ENCODE peak calls at places on chromosomes 1 and 21, in ten cellular contexts. O is choroid plexus epithelial cell, T is A549, H is kidney epithelial cell, D is endodermal cell, B is AG10803, I is fibroblast of mammary gland, L is adrenal gland, U is lung, Y is thyroid gland. J is an unnamed sample.
A peak's percentile ranks its signal among the peaks of the same experiment; 100 is the strongest.

GRCh38 chr1:161722406-161722805 is 1.1 kb downstream of the FCRLB start:
- DNase-seq in O (no peak), D (no peak), T (no peak), U (no peak), H (no peak), B (no peak), L (no peak), Y (no peak), I (no peak), J (no peak)

GRCh38 chr1:209319549-209319948 is 264.0 kb upstream of the CAMK1G start:
- DNase-seq in Y (no peak), B (no peak), H (no peak), T (no peak), U (no peak), I (peak; percentile 45), O (no peak), L (no peak), D (no peak), J (no peak)

GRCh38 chr1:55592122-55592521 is 377.0 kb upstream of the USP24 start:
- DNase-seq in B (no peak), U (no peak), I (no peak), D (no peak), L (no peak), H (no peak), T (no peak), Y (no peak), O (no peak), J (no peak)

GRCh38 chr1:53947172-53947835 is 1.2 kb downstream of the LRRC42 start:
- DNase-seq in B (peak; percentile 22), T (no peak), Y (no peak), D (no peak), O (no peak), U (no peak), I (no peak), H (no peak), L (no peak), J (no peak)

GRCh38 chr1:211371406-211372105 is 44.9 kb downstream of the TRAF5 start:
- DNase-seq in L (no peak), U (no peak), O (peak; percentile 28), T (no peak), I (peak; percentile 27), H (peak; percentile 59), Y (peak; percentile 25), D (no peak), B (peak; percentile 12), J (no peak)

GRCh38 chr1:100622966-100623762 is 85.2 kb downstream of the GPR88 start:
- DNase-seq in O (peak; percentile 87), L (no peak), Y (no peak), I (peak; percentile 73), U (no peak), H (peak; percentile 89), B (peak; percentile 77), T (no peak), D (no peak), J (peak; percentile 79)

GRCh38 chr1:95321516-95321915 is 87.5 kb downstream of the RWDD3 start:
- DNase-seq in D (no peak), O (no peak), H (no peak), L (no peak), I (no peak), U (no peak), B (no peak), T (no peak), Y (no peak), J (no peak)

GRCh38 chr1:22861764-22862440 is 110.8 kb downstream of the LACTBL1 start:
- DNase-seq in U (peak; percentile 32), H (peak; percentile 14), L (peak; percentile 38), D (peak; percentile 79), Y (peak; percentile 44), I (peak; percentile 75), O (peak; percentile 87), T (peak; percentile 30), B (peak; percentile 69), J (peak; percentile 31)

GRCh38 chr21:39660191-39660590 is 47.5 kb downstream of the B3GALT5 start:
- DNase-seq in T (no peak), I (peak; percentile 40), Y (no peak), B (peak; percentile 54), O (peak; percentile 77), H (no peak), D (peak; percentile 17), U (no peak), L (peak; percentile 52), J (peak; percentile 16)

GRCh38 chr21:45818276-45818903 is 163.2 kb upstream of the COL6A1 start:
- DNase-seq in T (peak; percentile 13), H (no peak), L (no peak), Y (no peak), O (peak; percentile 87), U (no peak), B (peak; percentile 87), D (no peak), I (peak; percentile 95), J (peak; percentile 58)
- H3K4me3 ChIP-seq in T (no peak overlapping the region), H (no peak overlapping the region), L (no peak overlapping the region), Y (no peak overlapping the region), O (no peak overlapping the region), U (no peak overlapping the region), B (no peak overlapping the region), D (no peak overlapping the region), I (no peak overlapping the region), J (no peak overlapping the region)

GRCh38 chr1:202677433-202677832 is 32.8 kb downstream of the SYT2 start:
- DNase-seq in U (no peak), Y (no peak), T (no peak), H (no peak), B (no peak), L (no peak), D (no peak), I (no peak), O (no peak), J (no peak)
- TF ChIP-seq CTCF in U (no peak), Y (no peak), T (no peak), H (no peak), B (no peak), L (no peak), D (no peak), I (no peak), O (no peak), J (no peak)

DNA sequence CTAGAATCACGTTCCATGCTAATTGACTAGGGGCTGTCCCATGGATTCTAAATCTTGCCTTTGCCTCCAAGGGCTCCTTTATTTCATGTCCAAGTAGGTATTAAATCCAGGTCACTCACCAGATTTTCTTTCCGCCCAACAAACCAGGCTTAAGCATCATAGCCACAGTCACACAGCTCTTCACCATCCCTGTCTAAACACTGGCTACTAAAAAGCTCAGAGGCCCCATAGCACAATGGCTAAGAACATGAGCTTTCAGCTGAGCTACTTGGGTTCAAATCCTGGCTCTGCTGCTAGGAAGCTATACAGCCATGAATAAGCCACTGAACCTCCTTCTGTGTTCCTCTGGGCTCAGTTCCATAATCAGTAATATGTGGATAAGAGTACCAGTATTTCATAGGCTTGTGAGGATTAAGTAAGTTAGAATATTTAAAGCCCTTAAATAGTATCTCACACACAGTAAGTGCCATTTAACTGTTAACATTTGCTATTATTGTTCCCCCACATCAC is 277.2 kb upstream of the GJB5 start:
- DNase-seq in T (no peak), L (no peak), I (no peak), Y (no peak), H (no peak), D (peak; percentile 55), B (no peak), O (no peak), U (no peak), J (no peak)
- H3K4me3 ChIP-seq in T (no peak overlapping the region), L (no peak overlapping the region), I (no peak overlapping the region), Y (no peak overlapping the region), H (no peak overlapping the region), D (no peak overlapping the region), B (no peak overlapping the region), O (no peak overlapping the region), U (no peak overlapping the region), J (no peak overlapping the region)

GRCh38 chr1:229971141-229971540 is 95.9 kb upstream of the GALNT2 start:
- DNase-seq in U (no peak), I (no peak), D (no peak), T (no peak), L (no peak), B (no peak), Y (no peak), H (no peak), O (no peak), J (no peak)

GRCh38 chr1:229970714-229971113 is 96.3 kb upstream of the GALNT2 start:
- DNase-seq in O (no peak), U (no peak), H (no peak), B (no peak), I (no peak), L (no peak), Y (peak; percentile 5), D (no peak), T (no peak), J (no peak)

GRCh38 chr1:229975047-229975446 is 92.0 kb upstream of the GALNT2 start:
- DNase-seq in O (no peak), D (no peak), H (no peak), T (no peak), I (no peak), B (no peak), U (no peak), L (no peak), Y (no peak), J (no peak)

GRCh38 chr1:229973297-229973612 is 93.8 kb upstream of the GALNT2 start:
- DNase-seq in I (no peak), B (no peak), O (no peak), L (no peak), Y (no peak), D (no peak), H (no peak), U (no peak), T (no peak), J (no peak)

DNA sequence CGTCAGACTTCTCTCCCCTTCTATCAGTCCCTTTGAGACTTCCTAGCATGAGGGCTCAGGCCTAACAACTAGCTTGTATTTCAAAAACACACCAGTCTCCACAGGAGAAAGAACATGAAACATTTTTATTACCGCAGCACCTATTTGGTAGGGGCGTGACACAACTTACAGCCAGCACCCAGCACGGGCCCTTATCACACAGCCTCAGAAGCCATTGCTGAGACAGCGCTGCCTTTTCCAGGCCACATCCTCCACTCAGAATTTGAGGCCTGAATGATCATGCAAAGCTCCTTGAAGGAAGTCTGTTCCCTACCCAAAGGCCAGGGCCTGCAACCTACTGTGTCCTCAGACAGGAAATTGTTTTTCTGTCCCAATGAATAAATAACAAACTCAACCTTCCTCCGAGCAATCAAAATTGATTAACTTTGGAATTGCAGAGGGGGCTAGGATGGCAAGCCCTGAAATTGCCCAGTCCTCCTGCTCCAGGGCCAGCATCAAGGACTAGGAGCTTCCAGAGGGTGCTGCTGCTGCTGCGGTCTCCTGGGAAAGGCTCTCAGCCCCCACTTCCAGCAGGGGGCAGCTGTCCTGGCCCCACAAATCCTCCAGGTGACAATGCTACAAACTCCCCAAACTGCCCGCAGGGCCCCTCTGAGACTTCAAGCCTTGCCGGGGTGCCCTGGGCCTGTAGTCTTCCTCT is 94.3 kb upstream of the GALNT2 start:
- DNase-seq in O (peak; percentile 6), H (no peak), B (no peak), Y (no peak), L (no peak), I (no peak), T (no peak), U (no peak), D (peak; percentile 87), J (no peak)
- TF ChIP-seq CTCF in O (peak; percentile 40), H (peak; percentile 21), B (peak; percentile 20), Y (no peak), L (peak; percentile 20), I (no peak), T (no peak), U (no peak), D (peak; percentile 82), J (peak; percentile 19)

DNA sequence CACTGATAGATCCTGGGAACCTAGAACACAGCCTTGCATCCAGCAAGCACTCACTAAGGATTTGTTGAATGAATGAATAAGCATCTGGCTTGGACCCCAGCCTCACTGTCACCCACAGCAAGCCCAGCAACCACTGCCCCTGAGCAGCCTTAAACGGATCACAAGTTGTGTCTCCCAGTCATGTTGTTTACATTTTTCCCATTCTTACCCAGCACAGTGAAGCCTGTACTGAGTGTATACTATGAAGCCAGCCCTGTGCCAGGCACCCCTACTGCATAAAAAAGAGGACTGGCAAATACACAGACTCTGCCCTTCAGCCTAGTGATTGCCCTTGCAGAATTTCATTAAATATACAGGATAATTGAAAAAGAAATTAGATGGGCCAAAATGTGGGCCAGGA is 30.2 kb downstream of the RRAGC start:
- DNase-seq in Y (no peak), U (no peak), L (no peak), D (no peak), T (no peak), B (peak; percentile 15), I (no peak), O (peak; percentile 23), H (no peak), J (no peak)
- H3K4me3 ChIP-seq in Y (no peak overlapping the region), U (no peak overlapping the region), L (no peak overlapping the region), D (no peak overlapping the region), T (no peak overlapping the region), B (no peak overlapping the region), I (no peak overlapping the region), O (no peak overlapping the region), H (no peak overlapping the region), J (no peak overlapping the region)